ENCODE peak calls at places on chromosomes 12 and 14, in seven cellular contexts. H, F, A, D, P, J and M are unnamed samples.

GRCh38 chr14:104344815-104345214 is 206.4 kb downstream of the KIF26A start:
- DNase-seq in J (no peak), F (peak; percentile 85), A (no peak), H (no peak), D (no peak), P (no peak), M (no peak)

GRCh38 chr12:2876431-2877046 is 435 bp downstream of the FOXM1 start:
- DNase-seq in A (peak; percentile 46), F (no peak), J (no peak), D (peak; percentile 8), H (peak; percentile 10), P (no peak), M (no peak)

GRCh38 chr14:22465201-22465835 is 123.7 kb downstream of the DAD1 start:
- DNase-seq in P (no peak), J (no peak), H (no peak), F (no peak), D (no peak), A (peak; percentile 7), M (no peak)

GRCh38 chr14:67428501-67429031 is 16.6 kb upstream of the PLEK2 start:
- DNase-seq in J (no peak), D (no peak), H (no peak), F (no peak), P (peak; percentile 27), A (peak; percentile 76), M (no peak)

GRCh38 chr12:47833591-47834012 is 13.9 kb upstream of the HDAC7 start:
- DNase-seq in D (no peak), A (no peak), J (no peak), F (no peak), P (no peak), H (no peak), M (no peak)

GRCh38 chr14:103737432-103738045 is 21.9 kb downstream of the ZFYVE21 start:
- DNase-seq in F (no peak), P (no peak), J (no peak), H (no peak), D (no peak), A (no peak), M (no peak)

GRCh38 chr12:104011265-104011664 is 38.7 kb downstream of the GLT8D2 start:
- DNase-seq in J (no peak), P (peak; percentile 74), F (no peak), A (peak; percentile 91), H (no peak), D (no peak), M (no peak)

GRCh38 chr12:66072135-66072534 is 58.4 kb downstream of the LLPH start:
- DNase-seq in J (no peak), F (no peak), H (no peak), P (no peak), A (no peak), D (no peak), M (no peak)

GRCh38 chr14:54617467-54617866 is 50.5 kb downstream of the SAMD4A start:
- DNase-seq in H (no peak), A (peak; percentile 44), D (no peak), J (no peak), P (no peak), F (no peak), M (no peak)